ENCODE peak calls at places on chromosomes 7 and 10, in seven cellular contexts. M is IMR-90, U is HCT116, A is right lobe of liver, H is upper lobe of left lung, J is tibial nerve, V is esophagus squamous epithelium. G is an unnamed sample.

GRCh38 chr7:15248514-15248913 is 313.3 kb downstream of the AGMO start:
- DNase-seq in H (no peak), M (no peak), A (no peak), J (no peak), V (no peak), U (no peak), G (no peak)

GRCh38 chr7:100493476-100494264 is 9.9 kb downstream of the NYAP1 start:
- DNase-seq in J (no peak), M (no peak), A (no peak), H (peak), U (no peak), V (no peak), G (no peak)

GRCh38 chr10:44878704-44879530 is 32.2 kb upstream of the TMEM72 start:
- DNase-seq in M (peak), H (peak), J (peak), U (no peak), V (no peak), A (peak), G (peak)

GRCh38 chr10:125547010-125547650 is 135.8 kb downstream of the TEX36 start:
- DNase-seq in V (no peak), U (no peak), H (no peak), J (no peak), M (no peak), A (no peak), G (no peak)

GRCh38 chr10:938954-939678 is 7.6 kb upstream of the LARP4B start:
- DNase-seq in J (no peak), A (no peak), U (no peak), V (no peak), M (no peak), H (peak), G (no peak)

GRCh38 chr7:150388709-150389531 is 9.8 kb downstream of the ZNF775 start:
- DNase-seq in J (peak), U (no peak), H (peak), V (no peak), A (peak), M (peak), G (peak)

GRCh38 chr7:80151274-80151665 is 16.6 kb downstream of the GNAI1 start:
- DNase-seq in J (no peak), U (no peak), M (peak), V (no peak), A (no peak), H (no peak), G (no peak)

GRCh38 chr10:113021268-113022028 is 71.4 kb downstream of the TCF7L2 start:
- DNase-seq in A (peak), J (no peak), V (no peak), M (no peak), U (no peak), H (no peak), G (no peak)

GRCh38 chr10:84829121-84829520 is 500.7 kb downstream of the CCSER2 start:
- DNase-seq in U (no peak), M (no peak), A (no peak), J (no peak), H (no peak), V (no peak), G (no peak)

GRCh38 chr10:79312601-79313187 is 34.6 kb upstream of the PPIF start:
- DNase-seq in U (no peak), J (no peak), A (peak), H (no peak), M (no peak), V (no peak), G (no peak)

GRCh38 chr10:76082232-76082631 is 650.8 kb downstream of the LRMDA start:
- DNase-seq in H (no peak), A (no peak), U (no peak), V (no peak), J (no peak), M (no peak), G (no peak)

GRCh38 chr10:44993922-44994751 is 6.6 kb upstream of the ZNF22 start:
- DNase-seq in V (no peak), A (peak), J (peak), H (no peak), M (peak), U (no peak), G (no peak)

GRCh38 chr10:27948191-27948590 is 50.7 kb downstream of the ODAD2 start:
- DNase-seq in A (no peak), M (no peak), J (no peak), U (no peak), V (no peak), H (no peak), G (no peak)

GRCh38 chr10:100737359-100738054 is 7.9 kb upstream of the PAX2 start:
- DNase-seq in A (no peak), U (no peak), V (no peak), J (no peak), H (peak), M (no peak), G (no peak)

GRCh38 chr10:541750-542371 is 147.6 kb downstream of the DIP2C start:
- DNase-seq in V (no peak), M (no peak), A (no peak), J (no peak), H (peak), U (no peak), G (no peak)

GRCh38 chr7:114818501-114818900 is 103.4 kb upstream of the MDFIC start:
- DNase-seq in J (no peak), M (peak), U (peak), A (no peak), V (no peak), H (no peak), G (no peak)

DNA sequence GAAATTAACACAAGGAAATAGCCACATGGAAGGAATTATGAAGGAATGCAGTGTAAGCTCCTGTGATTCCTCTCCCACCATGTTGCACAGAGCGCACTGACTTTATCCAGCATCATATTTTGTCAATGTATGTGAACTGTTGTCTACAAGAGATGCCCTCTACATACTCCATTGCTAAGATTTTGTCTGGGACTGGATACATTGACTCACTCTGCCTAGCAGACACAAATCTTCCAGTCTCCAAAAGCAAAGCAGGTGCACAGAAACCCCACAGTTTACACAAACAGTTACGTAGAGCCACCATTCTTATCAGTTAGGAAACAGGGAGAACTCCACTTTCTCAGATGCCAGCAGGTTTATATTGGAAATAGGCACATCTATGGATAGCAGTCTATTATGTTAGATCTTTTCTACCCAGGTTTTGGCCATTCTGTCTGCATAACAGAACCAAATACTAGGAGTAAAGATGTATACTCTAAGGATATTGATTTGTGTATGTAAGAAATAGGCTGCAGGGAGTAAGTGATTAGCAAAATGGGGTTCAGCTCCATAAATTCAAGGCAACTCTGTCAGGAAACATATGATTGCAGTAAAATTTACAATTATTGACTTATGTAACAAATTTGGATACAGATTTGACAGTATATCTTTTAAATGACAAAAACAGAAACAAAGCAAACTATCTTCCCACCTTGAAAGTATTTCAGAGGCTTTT is 1.5 kb downstream of the AKR1C2 start:
- DNase-seq in V (no peak), A (no peak), H (no peak), U (no peak), M (no peak), J (no peak), G (no peak)
- H3K4me3 ChIP-seq in V (peak), A (peak), H (peak), U (no peak), M (no peak), J (peak), G (no peak)

DNA sequence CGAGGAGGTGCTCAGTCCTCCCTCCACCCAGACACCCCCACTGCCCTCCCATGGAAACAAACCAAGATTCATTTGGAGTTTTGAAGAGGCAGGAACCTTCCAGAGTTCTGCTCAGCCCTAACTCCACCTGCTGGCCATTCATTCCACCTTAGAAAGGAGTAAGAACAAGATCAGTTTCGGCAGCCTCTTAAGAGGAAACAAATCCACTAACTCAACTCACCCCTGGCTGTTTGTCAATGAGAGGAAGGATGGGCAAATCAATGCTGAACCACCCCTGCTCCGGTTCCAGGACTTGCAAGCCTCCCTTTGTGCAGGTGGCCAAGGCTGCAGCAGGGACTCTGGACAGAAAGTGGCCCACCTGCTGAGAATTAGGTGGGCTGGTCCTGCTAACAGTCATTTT is 26.2 kb downstream of the CCDC3 start:
- DNase-seq in A (no peak), H (no peak), M (no peak), U (no peak), V (no peak), J (no peak), G (no peak)
- TF ChIP-seq CTCF in A (no peak), H (no peak), M (no peak), U (peak), V (peak), J (peak), G (no peak)

DNA sequence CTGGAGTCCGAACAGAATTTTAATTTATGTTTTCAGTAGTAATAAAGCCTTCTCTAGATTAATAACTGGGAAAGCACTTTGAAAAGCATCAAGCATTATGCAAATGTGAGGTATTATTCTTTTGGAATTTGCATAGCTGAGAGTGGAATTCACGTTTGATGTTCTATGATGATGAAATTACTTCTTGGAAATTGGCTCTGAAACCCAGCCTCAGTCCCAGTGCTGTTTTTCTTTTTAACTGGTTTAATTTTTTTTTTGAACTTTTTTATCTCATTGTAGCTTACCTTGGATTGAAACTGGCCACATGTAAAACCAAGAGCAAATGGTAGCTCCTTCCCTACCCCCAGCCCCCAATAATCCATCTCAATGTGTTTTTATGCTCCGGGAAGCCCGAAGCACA is 1.2 kb downstream of the TBXAS1 start:
- DNase-seq in H (no peak), M (no peak), A (no peak), V (no peak), U (no peak), J (no peak), G (no peak)
- TF ChIP-seq POLR2A in H (no peak), M (no peak), A (no peak), V (no peak), U (no peak), J (no peak), G (no peak)

GRCh38 chr7:70097639-70098038 is 499.4 kb downstream of the AUTS2 start:
- DNase-seq in A (no peak), M (no peak), H (no peak), V (no peak), J (no peak), U (no peak), G (no peak)

GRCh38 chr7:70093496-70093895 is 495.2 kb downstream of the AUTS2 start:
- DNase-seq in M (no peak), J (no peak), H (no peak), A (no peak), V (no peak), U (no peak), G (peak)

GRCh38 chr7:70098133-70098561 is 499.9 kb downstream of the AUTS2 start:
- DNase-seq in V (no peak), A (no peak), H (no peak), M (no peak), J (no peak), U (no peak), G (no peak)

GRCh38 chr7:70091362-70091761 is 493.1 kb downstream of the AUTS2 start:
- DNase-seq in U (no peak), J (no peak), A (no peak), H (no peak), V (no peak), M (no peak), G (no peak)

GRCh38 chr7:70092314-70093303 is 494.3 kb downstream of the AUTS2 start:
- DNase-seq in M (peak), H (no peak), U (no peak), J (no peak), A (no peak), V (no peak), G (peak)
- H3K4me3 ChIP-seq in M (no peak), H (no peak), U (no peak), J (no peak), A (no peak), V (no peak), G (no peak)